ENCODE peak calls at places on chromosome 5, in nine cellular contexts. Q is SK-N-SH, B is A549, L is Panc1, V is K562, F is HCT116, Z is GM23338, S is HepG2, G is GM12878. N is an unnamed sample.

GRCh38 chr5:77170196-77170595 is 40.3 kb upstream of the PDE8B start:
- DNase-seq in Q (no peak), B (no peak), L (no peak), V (no peak), F (no peak), Z (no peak), S (no peak), G (no peak), N (no peak)

GRCh38 chr5:124741711-124742496 is 4.5 kb downstream of the ZNF608 start:
- DNase-seq in Q (no peak), B (no peak), L (no peak), V (no peak), F (peak), Z (peak), S (no peak), G (no peak), N (no peak)

GRCh38 chr5:40464461-40464860 is 215.3 kb upstream of the PTGER4 start:
- DNase-seq in Q (no peak), B (no peak), L (no peak), V (no peak), F (no peak), Z (no peak), S (no peak), G (no peak), N (no peak)

GRCh38 chr5:36801521-36801920 is 75.0 kb upstream of the NIPBL start:
- DNase-seq in Q (no peak), B (no peak), L (no peak), V (no peak), F (no peak), Z (no peak), S (no peak), G (no peak), N (no peak)

GRCh38 chr5:32230356-32231099 is 56.4 kb upstream of the GOLPH3 start:
- DNase-seq in Q (no peak), B (no peak), L (no peak), V (no peak), F (no peak), Z (no peak), S (no peak), G (no peak), N (no peak)

GRCh38 chr5:177526791-177527190 is 10.0 kb upstream of the DDX41 start:
- DNase-seq in Q (no peak), B (no peak), L (no peak), V (no peak), F (no peak), Z (no peak), S (no peak), G (no peak), N (no peak)

GRCh38 chr5:74409166-74409706 is 231.3 kb downstream of the ENC1 start:
- DNase-seq in Q (no peak), B (no peak), L (no peak), V (no peak), F (no peak), Z (no peak), S (no peak), G (no peak), N (no peak)

GRCh38 chr5:33422191-33422590 is 18.6 kb upstream of the TARS1 start:
- DNase-seq in Q (no peak), B (no peak), L (no peak), V (no peak), F (no peak), Z (no peak), S (no peak), G (no peak), N (no peak)

GRCh38 chr5:134578578-134579283 is 53.3 kb downstream of the JADE2 start:
- DNase-seq in Q (peak), B (no peak), L (no peak), V (no peak), F (no peak), Z (no peak), S (no peak), G (no peak), N (no peak)

GRCh38 chr5:172065431-172066065 is 59.1 kb upstream of the FBXW11 start:
- DNase-seq in Q (no peak), B (no peak), L (no peak), V (no peak), F (no peak), Z (no peak), S (no peak), G (no peak), N (no peak)

GRCh38 chr5:132807163-132807838 is 5.8 kb upstream of the SOWAHA start:
- DNase-seq in Q (no peak), B (peak), L (no peak), V (peak), F (peak), Z (peak), S (peak), G (peak), N (no peak)

GRCh38 chr5:6616632-6617031 is 16.2 kb downstream of the NSUN2 start:
- DNase-seq in Q (no peak), B (no peak), L (no peak), V (no peak), F (no peak), Z (no peak), S (no peak), G (no peak), N (no peak)

GRCh38 chr5:14168139-14168792 is 25.1 kb downstream of the TRIO start:
- DNase-seq in Q (no peak), B (no peak), L (no peak), V (no peak), F (no peak), Z (no peak), S (no peak), G (no peak), N (no peak)

GRCh38 chr5:39264528-39264927 is 45.2 kb upstream of the FYB1 start:
- DNase-seq in Q (no peak), B (no peak), L (no peak), V (no peak), F (no peak), Z (no peak), S (no peak), G (peak), N (no peak)

GRCh38 chr5:147661576-147661975 is 121.0 kb downstream of the JAKMIP2 start:
- DNase-seq in Q (no peak), B (no peak), L (no peak), V (no peak), F (no peak), Z (no peak), S (no peak), G (no peak), N (no peak)

GRCh38 chr5:62306494-62307363 is 723 bp downstream of the KIF2A start:
- DNase-seq in Q (peak), B (peak), L (no peak), V (peak), F (no peak), Z (peak), S (no peak), G (no peak), N (no peak)

GRCh38 chr5:79873216-79873615 is 117.8 kb downstream of the MTX3 start:
- DNase-seq in Q (no peak), B (no peak), L (no peak), V (no peak), F (no peak), Z (no peak), S (no peak), G (no peak), N (no peak)

GRCh38 chr5:153756540-153756939 is 266.1 kb downstream of the GRIA1 start:
- DNase-seq in Q (no peak), B (no peak), L (no peak), V (no peak), F (no peak), Z (peak), S (no peak), G (no peak), N (no peak)

GRCh38 chr5:139863855-139864558 is 68.4 kb downstream of the PSD2 start:
- DNase-seq in Q (peak), B (peak), L (peak), V (peak), F (no peak), Z (peak), S (peak), G (no peak), N (no peak)

GRCh38 chr5:15499528-15500325 is at the start of gene FBXL7:
- DNase-seq in Q (peak), B (peak), L (no peak), V (no peak), F (no peak), Z (peak), S (peak), G (no peak), N (no peak)

GRCh38 chr5:104237574-104237973 is 675.0 kb upstream of the NUDT12 start:
- DNase-seq in Q (no peak), B (no peak), L (no peak), V (no peak), F (no peak), Z (no peak), S (no peak), G (no peak), N (no peak)

GRCh38 chr5:131899686-131900085 is 45.8 kb downstream of the MEIKIN start:
- DNase-seq in Q (no peak), B (no peak), L (no peak), V (no peak), F (no peak), Z (no peak), S (no peak), G (no peak), N (no peak)

GRCh38 chr5:122915717-122916399 is 70.4 kb downstream of the SNX24 start:
- DNase-seq in Q (no peak), B (no peak), L (no peak), V (no peak), F (no peak), Z (no peak), S (peak), G (no peak), N (no peak)

GRCh38 chr5:31593676-31594075 is 45.3 kb upstream of the PDZD2 start:
- DNase-seq in Q (no peak), B (no peak), L (no peak), V (no peak), F (no peak), Z (no peak), S (no peak), G (no peak), N (no peak)

GRCh38 chr5:103409013-103409670 is 150.6 kb downstream of the MACIR start:
- DNase-seq in Q (no peak), B (no peak), L (no peak), V (no peak), F (no peak), Z (no peak), S (no peak), G (no peak), N (no peak)

GRCh38 chr5:36646507-36647023 is 40.2 kb downstream of the SLC1A3 start:
- DNase-seq in Q (no peak), B (no peak), L (no peak), V (no peak), F (peak), Z (no peak), S (no peak), G (no peak), N (no peak)

GRCh38 chr5:106142131-106142530 is 1528.6 kb downstream of the EFNA5 start:
- DNase-seq in Q (no peak), B (no peak), L (no peak), V (no peak), F (no peak), Z (no peak), S (no peak), G (no peak), N (no peak)

GRCh38 chr5:7828269-7828668 is 22.7 kb downstream of the CFAP90 start:
- DNase-seq in Q (no peak), B (no peak), L (no peak), V (no peak), F (no peak), Z (no peak), S (no peak), G (no peak), N (no peak)

GRCh38 chr5:179414459-179415215 is 69.4 kb upstream of the ADAMTS2 start:
- DNase-seq in Q (peak), B (no peak), L (no peak), V (no peak), F (no peak), Z (no peak), S (no peak), G (no peak), N (no peak)

GRCh38 chr5:176714067-176714466 is 66.8 kb downstream of the TSPAN17 start:
- DNase-seq in Q (no peak), B (no peak), L (no peak), V (no peak), F (no peak), Z (no peak), S (no peak), G (no peak), N (no peak)

GRCh38 chr5:91419571-91420537 is 36.7 kb upstream of the ARRDC3 start:
- DNase-seq in Q (peak), B (peak), L (peak), V (peak), F (peak), Z (peak), S (peak), G (no peak), N (no peak)

GRCh38 chr5:143314123-143314522 is 89.4 kb downstream of the NR3C1 start:
- DNase-seq in Q (no peak), B (no peak), L (no peak), V (no peak), F (no peak), Z (no peak), S (no peak), G (no peak), N (no peak)

GRCh38 chr5:116409591-116410296 is 164.9 kb downstream of the SEMA6A start:
- DNase-seq in Q (no peak), B (no peak), L (no peak), V (no peak), F (no peak), Z (no peak), S (no peak), G (no peak), N (no peak)

GRCh38 chr5:141695627-141696180 is 13.7 kb upstream of the ARAP3 start:
- DNase-seq in Q (peak), B (no peak), L (no peak), V (no peak), F (no peak), Z (no peak), S (no peak), G (no peak), N (no peak)

GRCh38 chr5:57432876-57433275 is 49.7 kb downstream of the ACTBL2 start:
- DNase-seq in Q (no peak), B (peak), L (no peak), V (peak), F (peak), Z (peak), S (peak), G (no peak), N (no peak)

GRCh38 chr5:17216974-17217325 is 481 bp upstream of the BASP1 start:
- DNase-seq in Q (no peak), B (peak), L (no peak), V (no peak), F (no peak), Z (peak), S (no peak), G (no peak), N (peak)

GRCh38 chr5:73858786-73859185 is 232.8 kb downstream of the ARHGEF28 start:
- DNase-seq in Q (no peak), B (no peak), L (no peak), V (no peak), F (no peak), Z (no peak), S (no peak), G (no peak), N (no peak)

GRCh38 chr5:11258001-11258400 is 497.0 kb upstream of the DAP start:
- DNase-seq in Q (no peak), B (no peak), L (no peak), V (no peak), F (no peak), Z (no peak), S (no peak), G (no peak), N (no peak)
- TF ChIP-seq REST in Q (no peak), B (no peak), L (no peak), V (no peak), F (no peak), Z (no peak), S (no peak), G (no peak), N (no peak)

GRCh38 chr5:113217619-113218184 is 217.1 kb downstream of the TSSK1B start:
- DNase-seq in Q (no peak), B (no peak), L (no peak), V (no peak), F (no peak), Z (no peak), S (no peak), G (no peak), N (no peak)
- H3K27ac ChIP-seq in Q (no peak), B (no peak), L (no peak), V (no peak), F (no peak), Z (no peak), S (no peak), G (no peak), N (no peak)

GRCh38 chr5:151771259-151772028 is at the start of gene G3BP1:
- DNase-seq in Q (peak), B (peak), L (peak), V (peak), F (peak), Z (peak), S (peak), G (peak), N (peak)
- TF ChIP-seq CTCF in Q (peak), B (no peak), L (peak), V (peak), F (no peak), Z (peak), S (peak), G (peak), N (no peak)

DNA sequence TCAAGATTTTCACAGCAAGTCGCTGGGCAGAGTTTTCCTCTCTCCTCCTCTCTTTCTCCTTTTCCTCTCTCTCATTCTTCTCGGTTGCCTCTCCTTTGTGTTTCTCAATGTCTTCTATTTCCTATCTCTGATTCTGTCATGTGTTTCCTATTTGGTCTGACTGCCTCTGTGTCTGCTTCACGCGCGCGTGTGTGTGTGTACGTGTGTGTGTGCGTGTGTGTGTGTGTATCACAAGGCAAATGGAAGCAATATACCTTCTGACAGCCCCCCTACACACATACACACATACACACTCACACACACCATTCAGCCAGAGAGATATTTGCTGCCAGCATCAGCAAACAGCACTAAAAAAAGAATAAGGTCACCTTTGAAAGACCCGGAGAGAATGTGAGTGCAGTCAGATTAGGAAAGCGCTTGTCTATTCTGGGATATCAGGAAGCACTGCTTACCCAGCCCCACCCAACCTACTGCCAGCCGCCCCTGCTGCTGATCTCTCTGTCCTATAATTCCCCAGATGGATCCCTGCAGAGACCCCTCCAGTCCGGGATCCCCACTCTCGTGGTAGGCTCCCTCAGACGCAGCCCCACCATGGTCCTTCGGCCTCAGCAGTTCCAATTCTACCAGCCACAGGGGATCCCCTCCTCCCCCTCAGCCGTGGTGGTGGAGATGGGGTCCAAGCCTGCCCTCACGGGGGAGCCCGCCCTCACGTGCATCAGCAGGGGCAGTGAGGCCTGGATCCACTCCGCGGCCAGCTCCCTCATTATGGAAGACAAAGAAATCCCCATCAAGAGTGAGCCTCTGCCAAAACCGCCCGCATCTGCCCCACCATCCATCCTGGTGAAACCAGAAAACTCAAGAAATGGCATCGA is 45.8 kb downstream of the PLAC8L1 start:
- DNase-seq in Q (peak), B (no peak), L (no peak), V (peak), F (no peak), Z (no peak), S (no peak), G (no peak), N (no peak)
- TF ChIP-seq REST in Q (no peak), B (no peak), L (no peak), V (no peak), F (no peak), Z (no peak), S (no peak), G (no peak), N (no peak)

DNA sequence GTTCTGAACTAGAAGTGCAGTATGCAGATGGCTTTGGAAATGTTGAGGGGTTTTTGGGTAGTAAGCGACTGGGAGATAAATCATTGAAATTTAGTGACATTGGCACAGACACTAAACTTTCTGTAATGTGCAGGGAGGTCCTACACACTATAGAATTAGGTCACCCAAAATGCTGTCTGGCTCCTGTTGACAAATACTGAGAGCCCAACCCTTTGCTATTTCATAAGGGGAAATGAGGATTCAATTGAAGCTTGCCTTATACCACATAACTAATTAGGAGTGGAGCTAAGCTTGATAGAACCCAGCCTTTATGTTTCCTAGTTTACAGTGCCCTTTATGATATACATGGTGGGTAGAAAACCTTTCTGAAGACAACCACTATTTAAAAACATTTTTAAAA is 22.6 kb downstream of the HMGXB3 start:
- DNase-seq in Q (no peak), B (no peak), L (no peak), V (no peak), F (no peak), Z (no peak), S (no peak), G (no peak), N (no peak)
- H3K27ac ChIP-seq in Q (no peak), B (no peak), L (no peak), V (no peak), F (peak), Z (no peak), S (no peak), G (no peak), N (no peak)